ENCODE peak calls at places on chromosomes 4 and X, in seven cellular contexts. One of them, this sample, is unnamed.

GRCh38 chr4:64539234-64539849 is 130.1 kb upstream of the TECRL start:
- DNase-seq in stomach: peak; percentile 31
- DNase-seq in sigmoid colon: no peak
- DNase-seq in psoas muscle: no peak
- DNase-seq in HCT116: peak; percentile 16
- DNase-seq in fibroblast of villous mesenchyme: peak; percentile 54
- DNase-seq in AG04449: peak; percentile 10
- DNase-seq in this sample: no peak

GRCh38 chrX:49995021-49995731 is 72.8 kb downstream of the CLCN5 start:
- DNase-seq in AG04449: peak; percentile 37
- DNase-seq in stomach: no peak
- DNase-seq in sigmoid colon: no peak
- DNase-seq in HCT116: peak; percentile 28
- DNase-seq in psoas muscle: no peak
- DNase-seq in fibroblast of villous mesenchyme: peak; percentile 50
- DNase-seq in this sample: no peak

GRCh38 chr4:71501992-71502391 is 163.2 kb downstream of the SLC4A4 start:
- DNase-seq in sigmoid colon: no peak
- DNase-seq in psoas muscle: no peak
- DNase-seq in fibroblast of villous mesenchyme: no peak
- DNase-seq in HCT116: no peak
- DNase-seq in AG04449: no peak
- DNase-seq in stomach: no peak
- DNase-seq in this sample: no peak

GRCh38 chrX:19849433-19850190 is 37.8 kb downstream of the SH3KBP1 start:
- DNase-seq in fibroblast of villous mesenchyme: peak; percentile 14
- DNase-seq in sigmoid colon: no peak
- DNase-seq in AG04449: no peak
- DNase-seq in stomach: no peak
- DNase-seq in psoas muscle: no peak
- DNase-seq in HCT116: no peak
- DNase-seq in this sample: no peak

GRCh38 chrX:148593146-148593545 is 92.7 kb downstream of the AFF2 start:
- DNase-seq in stomach: no peak
- DNase-seq in HCT116: no peak
- DNase-seq in sigmoid colon: no peak
- DNase-seq in AG04449: no peak
- DNase-seq in psoas muscle: no peak
- DNase-seq in fibroblast of villous mesenchyme: no peak
- DNase-seq in this sample: no peak

GRCh38 chr4:174277433-174277832 is 6.0 kb downstream of the FBXO8 start:
- DNase-seq in HCT116: no peak
- DNase-seq in stomach: no peak
- DNase-seq in fibroblast of villous mesenchyme: no peak
- DNase-seq in AG04449: no peak
- DNase-seq in psoas muscle: no peak
- DNase-seq in sigmoid colon: no peak
- DNase-seq in this sample: no peak

GRCh38 chr4:113901994-113902787 is 77.3 kb downstream of the ARSJ start:
- DNase-seq in fibroblast of villous mesenchyme: no peak
- DNase-seq in stomach: peak; percentile 86
- DNase-seq in AG04449: no peak
- DNase-seq in HCT116: no peak
- DNase-seq in sigmoid colon: no peak
- DNase-seq in psoas muscle: no peak
- DNase-seq in this sample: no peak

GRCh38 chr4:16914208-16914607 is 15.8 kb upstream of the LDB2 start:
- DNase-seq in psoas muscle: no peak
- DNase-seq in HCT116: no peak
- DNase-seq in AG04449: no peak
- DNase-seq in stomach: no peak
- DNase-seq in fibroblast of villous mesenchyme: no peak
- DNase-seq in sigmoid colon: no peak
- DNase-seq in this sample: no peak

GRCh38 chr4:112422644-112423043 is 93.3 kb downstream of the NEUROG2 start:
- DNase-seq in stomach: no peak
- DNase-seq in AG04449: no peak
- DNase-seq in fibroblast of villous mesenchyme: no peak
- DNase-seq in psoas muscle: no peak
- DNase-seq in HCT116: no peak
- DNase-seq in sigmoid colon: no peak
- DNase-seq in this sample: no peak

GRCh38 chr4:5366421-5366820 is 315.1 kb downstream of the STK32B start:
- DNase-seq in stomach: no peak
- DNase-seq in psoas muscle: no peak
- DNase-seq in sigmoid colon: no peak
- DNase-seq in fibroblast of villous mesenchyme: peak; percentile 14
- DNase-seq in AG04449: peak; percentile 10
- DNase-seq in HCT116: no peak
- DNase-seq in this sample: no peak

GRCh38 chr4:156557962-156558361 is 413.6 kb downstream of the PDGFC start:
- DNase-seq in stomach: no peak
- DNase-seq in psoas muscle: no peak
- DNase-seq in AG04449: no peak
- DNase-seq in fibroblast of villous mesenchyme: no peak
- DNase-seq in sigmoid colon: no peak
- DNase-seq in HCT116: no peak
- DNase-seq in this sample: no peak

GRCh38 chr4:40586729-40587128 is 42.9 kb downstream of the RBM47 start:
- DNase-seq in stomach: no peak
- DNase-seq in psoas muscle: no peak
- DNase-seq in fibroblast of villous mesenchyme: no peak
- DNase-seq in sigmoid colon: peak; percentile 69
- DNase-seq in HCT116: no peak
- DNase-seq in AG04449: no peak
- DNase-seq in this sample: no peak

GRCh38 chrX:95885074-95885473 is 799.6 kb upstream of the DIAPH2 start:
- DNase-seq in AG04449: no peak
- DNase-seq in stomach: no peak
- DNase-seq in HCT116: no peak
- DNase-seq in psoas muscle: no peak
- DNase-seq in sigmoid colon: peak; percentile 36
- DNase-seq in fibroblast of villous mesenchyme: peak; percentile 0
- DNase-seq in this sample: no peak

GRCh38 chr4:165331316-165331715 is 3.8 kb downstream of the MSMO1 start:
- DNase-seq in stomach: no peak
- DNase-seq in HCT116: no peak
- DNase-seq in AG04449: no peak
- DNase-seq in sigmoid colon: no peak
- DNase-seq in fibroblast of villous mesenchyme: no peak
- DNase-seq in psoas muscle: no peak
- DNase-seq in this sample: no peak

GRCh38 chrX:68995780-68996551 is 167.1 kb downstream of the EFNB1 start:
- DNase-seq in stomach: no peak
- DNase-seq in HCT116: no peak
- DNase-seq in psoas muscle: peak; percentile 65
- DNase-seq in AG04449: no peak
- DNase-seq in fibroblast of villous mesenchyme: peak; percentile 58
- DNase-seq in sigmoid colon: no peak
- DNase-seq in this sample: no peak

GRCh38 chrX:96002401-96002800 is 682.2 kb upstream of the DIAPH2 start:
- DNase-seq in fibroblast of villous mesenchyme: no peak
- DNase-seq in psoas muscle: no peak
- DNase-seq in HCT116: no peak
- DNase-seq in stomach: no peak
- DNase-seq in AG04449: no peak
- DNase-seq in sigmoid colon: no peak
- DNase-seq in this sample: no peak

GRCh38 chr4:44002368-44002767 is 446.2 kb downstream of the KCTD8 start:
- DNase-seq in sigmoid colon: no peak
- DNase-seq in stomach: no peak
- DNase-seq in HCT116: no peak
- DNase-seq in AG04449: no peak
- DNase-seq in psoas muscle: no peak
- DNase-seq in fibroblast of villous mesenchyme: no peak
- DNase-seq in this sample: no peak

GRCh38 chr4:175776217-175776616 is 35.8 kb downstream of the GPM6A start:
- DNase-seq in HCT116: no peak
- DNase-seq in fibroblast of villous mesenchyme: no peak
- DNase-seq in stomach: no peak
- DNase-seq in sigmoid colon: no peak
- DNase-seq in psoas muscle: no peak
- DNase-seq in AG04449: no peak
- DNase-seq in this sample: no peak

GRCh38 chrX:9357500-9358139 is 107.2 kb upstream of the TBL1X start:
- DNase-seq in HCT116: no peak
- DNase-seq in psoas muscle: no peak
- DNase-seq in sigmoid colon: no peak
- DNase-seq in stomach: no peak
- DNase-seq in fibroblast of villous mesenchyme: no peak
- DNase-seq in AG04449: no peak
- DNase-seq in this sample: no peak

GRCh38 chr4:188341428-188341827 is 202.2 kb downstream of the TRIML1 start:
- DNase-seq in HCT116: no peak
- DNase-seq in AG04449: no peak
- DNase-seq in stomach: no peak
- DNase-seq in fibroblast of villous mesenchyme: no peak
- DNase-seq in psoas muscle: no peak
- DNase-seq in sigmoid colon: no peak
- DNase-seq in this sample: no peak

GRCh38 chr4:48664938-48665337 is 115.1 kb downstream of the FRYL start:
- DNase-seq in stomach: no peak
- DNase-seq in psoas muscle: no peak
- DNase-seq in sigmoid colon: no peak
- DNase-seq in fibroblast of villous mesenchyme: no peak
- DNase-seq in HCT116: no peak
- DNase-seq in AG04449: no peak
- DNase-seq in this sample: no peak

GRCh38 chr4:188439641-188440311 is 300.5 kb downstream of the TRIML1 start:
- DNase-seq in HCT116: no peak
- DNase-seq in sigmoid colon: no peak
- DNase-seq in AG04449: no peak
- DNase-seq in stomach: peak; percentile 32
- DNase-seq in psoas muscle: no peak
- DNase-seq in fibroblast of villous mesenchyme: no peak
- DNase-seq in this sample: no peak

GRCh38 chrX:41381685-41382084 is 47.7 kb downstream of the DDX3X start:
- DNase-seq in sigmoid colon: peak; percentile 79
- DNase-seq in psoas muscle: no peak
- DNase-seq in AG04449: peak; percentile 17
- DNase-seq in fibroblast of villous mesenchyme: peak; percentile 94
- DNase-seq in stomach: peak; percentile 39
- DNase-seq in HCT116: peak; percentile 56
- DNase-seq in this sample: no peak

GRCh38 chr4:95248713-95249401 is 299.9 kb downstream of the UNC5C start:
- DNase-seq in AG04449: no peak
- DNase-seq in fibroblast of villous mesenchyme: no peak
- DNase-seq in HCT116: peak; percentile 1
- DNase-seq in psoas muscle: no peak
- DNase-seq in stomach: no peak
- DNase-seq in sigmoid colon: no peak
- DNase-seq in this sample: no peak

GRCh38 chr4:79700356-79700755 is 292.3 kb upstream of the GK2 start:
- DNase-seq in fibroblast of villous mesenchyme: no peak
- DNase-seq in HCT116: no peak
- DNase-seq in AG04449: no peak
- DNase-seq in sigmoid colon: no peak
- DNase-seq in stomach: no peak
- DNase-seq in psoas muscle: no peak
- DNase-seq in this sample: no peak

GRCh38 chr4:14151099-14151498 is 523.6 kb upstream of the BOD1L1 start:
- DNase-seq in fibroblast of villous mesenchyme: no peak
- DNase-seq in psoas muscle: no peak
- DNase-seq in AG04449: no peak
- DNase-seq in stomach: no peak
- DNase-seq in HCT116: no peak
- DNase-seq in sigmoid colon: no peak
- DNase-seq in this sample: no peak

GRCh38 chrX:130263016-130263415 is 5.7 kb downstream of the ZNF280C start:
- DNase-seq in stomach: no peak
- DNase-seq in fibroblast of villous mesenchyme: peak; percentile 16
- DNase-seq in psoas muscle: no peak
- DNase-seq in HCT116: no peak
- DNase-seq in sigmoid colon: no peak
- DNase-seq in AG04449: no peak
- DNase-seq in this sample: no peak

GRCh38 chrX:130264573-130264972 is 4.1 kb downstream of the ZNF280C start:
- DNase-seq in sigmoid colon: no peak
- DNase-seq in HCT116: no peak
- DNase-seq in fibroblast of villous mesenchyme: peak; percentile 32
- DNase-seq in psoas muscle: no peak
- DNase-seq in stomach: no peak
- DNase-seq in AG04449: no peak
- DNase-seq in this sample: no peak

GRCh38 chrX:130268500-130269170 is at the start of gene ZNF280C:
- DNase-seq in HCT116: peak; percentile 91
- DNase-seq in stomach: peak; percentile 89
- DNase-seq in fibroblast of villous mesenchyme: peak; percentile 92
- DNase-seq in psoas muscle: peak; percentile 93
- DNase-seq in AG04449: peak; percentile 53
- DNase-seq in sigmoid colon: peak; percentile 94
- DNase-seq in this sample: peak; percentile 37
- TF ChIP-seq CTCF in HCT116: no peak
- TF ChIP-seq CTCF in stomach: no peak
- TF ChIP-seq CTCF in fibroblast of villous mesenchyme: peak; percentile 26
- TF ChIP-seq CTCF in psoas muscle: peak; percentile 16
- TF ChIP-seq CTCF in AG04449: peak; percentile 51
- TF ChIP-seq CTCF in sigmoid colon: no peak
- TF ChIP-seq CTCF in this sample: peak; percentile 6

DNA sequence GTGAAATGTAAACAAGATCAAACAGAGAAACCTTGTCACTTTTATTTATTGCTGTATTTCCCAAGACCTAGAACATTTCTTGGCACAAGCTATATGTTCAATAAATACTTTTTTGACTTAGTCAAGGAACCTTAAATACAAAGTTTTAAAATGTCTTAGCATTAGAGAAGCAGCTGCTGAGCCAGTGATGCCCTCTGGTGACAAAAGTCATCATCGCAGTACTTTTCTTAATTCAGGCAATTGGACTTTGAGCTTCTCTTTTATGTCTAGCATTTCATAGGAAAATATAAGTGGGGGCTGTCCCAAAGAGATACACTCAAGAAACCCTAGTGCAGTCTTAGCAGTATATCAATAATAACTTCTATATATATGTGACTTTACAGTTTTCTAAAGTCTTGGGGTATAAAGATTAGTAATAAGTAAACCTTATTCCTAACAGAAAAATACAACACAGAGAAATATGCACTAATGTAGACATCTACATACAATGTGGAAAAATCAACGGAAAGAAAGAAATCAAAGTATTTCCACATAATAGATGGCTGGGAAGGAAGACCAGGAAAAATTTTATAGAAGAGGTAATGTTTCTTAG is 118.4 kb downstream of the DTHD1 start:
- DNase-seq in AG04449: no peak
- DNase-seq in sigmoid colon: no peak
- DNase-seq in fibroblast of villous mesenchyme: no peak
- DNase-seq in stomach: no peak
- DNase-seq in HCT116: no peak
- DNase-seq in psoas muscle: no peak
- DNase-seq in this sample: no peak
- TF ChIP-seq CTCF in AG04449: no peak
- TF ChIP-seq CTCF in sigmoid colon: no peak
- TF ChIP-seq CTCF in fibroblast of villous mesenchyme: no peak
- TF ChIP-seq CTCF in stomach: peak; percentile 36
- TF ChIP-seq CTCF in HCT116: peak; percentile 66
- TF ChIP-seq CTCF in psoas muscle: peak; percentile 19
- TF ChIP-seq CTCF in this sample: peak; percentile 50

GRCh38 chr4:122576261-122577188 is 44.3 kb downstream of the IL21 start:
- DNase-seq in stomach: no peak
- DNase-seq in AG04449: no peak
- DNase-seq in sigmoid colon: no peak
- DNase-seq in psoas muscle: no peak
- DNase-seq in HCT116: peak; percentile 36
- DNase-seq in fibroblast of villous mesenchyme: peak; percentile 60
- DNase-seq in this sample: no peak
- TF ChIP-seq CTCF in stomach: peak; percentile 30
- TF ChIP-seq CTCF in AG04449: peak; percentile 39
- TF ChIP-seq CTCF in sigmoid colon: no peak
- TF ChIP-seq CTCF in psoas muscle: peak; percentile 36
- TF ChIP-seq CTCF in HCT116: peak; percentile 60
- TF ChIP-seq CTCF in fibroblast of villous mesenchyme: peak; percentile 62
- TF ChIP-seq CTCF in this sample: peak; percentile 75

GRCh38 chr4:1813915-1814314 is 20.8 kb downstream of the FGFR3 start:
- DNase-seq in stomach: no peak
- DNase-seq in HCT116: no peak
- DNase-seq in psoas muscle: no peak
- DNase-seq in sigmoid colon: no peak
- DNase-seq in fibroblast of villous mesenchyme: peak; percentile 12
- DNase-seq in AG04449: no peak
- DNase-seq in this sample: no peak
- TF ChIP-seq CTCF in stomach: no peak
- TF ChIP-seq CTCF in HCT116: peak; percentile 19
- TF ChIP-seq CTCF in psoas muscle: no peak
- TF ChIP-seq CTCF in sigmoid colon: no peak
- TF ChIP-seq CTCF in fibroblast of villous mesenchyme: peak; percentile 16
- TF ChIP-seq CTCF in AG04449: peak; percentile 13
- TF ChIP-seq CTCF in this sample: peak; percentile 15